ENCODE peak calls at places on chromosomes 4 and X, in eight cellular contexts. One of them, this sample, is unnamed.

GRCh38 chr4:71195932-71196331 is 142.9 kb upstream of the SLC4A4 start:
- DNase-seq in astrocyte of the spinal cord: peak; percentile 56
- DNase-seq in MCF 10A: no peak
- DNase-seq in sigmoid colon: peak; percentile 56
- DNase-seq in amniotic stem cell: no peak
- DNase-seq in HTR-8/SVneo: no peak
- DNase-seq in AG10803: peak; percentile 93
- DNase-seq in effector CD4-positive, alpha-beta T cell: no peak
- DNase-seq in this sample: no peak

GRCh38 chr4:8579526-8580320 is 469 bp upstream of the GPR78 start:
- DNase-seq in HTR-8/SVneo: no peak
- DNase-seq in effector CD4-positive, alpha-beta T cell: no peak
- DNase-seq in MCF 10A: no peak
- DNase-seq in sigmoid colon: peak; percentile 18
- DNase-seq in amniotic stem cell: no peak
- DNase-seq in astrocyte of the spinal cord: no peak
- DNase-seq in AG10803: no peak
- DNase-seq in this sample: no peak

GRCh38 chr4:140252144-140252741 is 98.3 kb upstream of the MAML3 start:
- DNase-seq in AG10803: peak; percentile 3
- DNase-seq in effector CD4-positive, alpha-beta T cell: no peak
- DNase-seq in MCF 10A: no peak
- DNase-seq in amniotic stem cell: no peak
- DNase-seq in astrocyte of the spinal cord: no peak
- DNase-seq in sigmoid colon: peak; percentile 75
- DNase-seq in HTR-8/SVneo: no peak
- DNase-seq in this sample: peak; percentile 58

GRCh38 chrX:24398766-24399165 is 38.3 kb downstream of the SUPT20HL1 start:
- DNase-seq in AG10803: no peak
- DNase-seq in HTR-8/SVneo: no peak
- DNase-seq in sigmoid colon: no peak
- DNase-seq in MCF 10A: peak; percentile 62
- DNase-seq in astrocyte of the spinal cord: no peak
- DNase-seq in effector CD4-positive, alpha-beta T cell: no peak
- DNase-seq in amniotic stem cell: no peak
- DNase-seq in this sample: no peak

GRCh38 chrX:36963069-36963808 is 44.9 kb upstream of the FAM47C start:
- DNase-seq in effector CD4-positive, alpha-beta T cell: no peak
- DNase-seq in MCF 10A: no peak
- DNase-seq in amniotic stem cell: no peak
- DNase-seq in HTR-8/SVneo: no peak
- DNase-seq in astrocyte of the spinal cord: no peak
- DNase-seq in AG10803: no peak
- DNase-seq in sigmoid colon: no peak
- DNase-seq in this sample: no peak

GRCh38 chrX:12896935-12897334 is 9.5 kb upstream of the TLR8 start:
- DNase-seq in MCF 10A: no peak
- DNase-seq in effector CD4-positive, alpha-beta T cell: no peak
- DNase-seq in sigmoid colon: no peak
- DNase-seq in amniotic stem cell: no peak
- DNase-seq in HTR-8/SVneo: no peak
- DNase-seq in AG10803: no peak
- DNase-seq in astrocyte of the spinal cord: no peak
- DNase-seq in this sample: no peak

GRCh38 chr4:186725422-186726149 is 1.9 kb upstream of the FAT1 start:
- DNase-seq in sigmoid colon: peak; percentile 90
- DNase-seq in astrocyte of the spinal cord: peak; percentile 91
- DNase-seq in MCF 10A: peak; percentile 83
- DNase-seq in HTR-8/SVneo: peak; percentile 77
- DNase-seq in AG10803: peak; percentile 86
- DNase-seq in effector CD4-positive, alpha-beta T cell: no peak
- DNase-seq in amniotic stem cell: peak; percentile 77
- DNase-seq in this sample: peak; percentile 92

GRCh38 chr4:169810325-169811323 is 52.9 kb upstream of the HPF1 start:
- DNase-seq in effector CD4-positive, alpha-beta T cell: peak; percentile 8
- DNase-seq in sigmoid colon: no peak
- DNase-seq in AG10803: peak; percentile 83
- DNase-seq in amniotic stem cell: peak; percentile 77
- DNase-seq in astrocyte of the spinal cord: peak; percentile 83
- DNase-seq in HTR-8/SVneo: peak; percentile 73
- DNase-seq in MCF 10A: peak; percentile 86
- DNase-seq in this sample: no peak

GRCh38 chr4:112321768-112322684 is 24.9 kb downstream of the ALPK1 start:
- DNase-seq in amniotic stem cell: peak; percentile 1
- DNase-seq in sigmoid colon: peak; percentile 69
- DNase-seq in HTR-8/SVneo: peak; percentile 48
- DNase-seq in astrocyte of the spinal cord: peak; percentile 65
- DNase-seq in AG10803: peak; percentile 52
- DNase-seq in MCF 10A: peak; percentile 73
- DNase-seq in effector CD4-positive, alpha-beta T cell: peak; percentile 72
- DNase-seq in this sample: peak; percentile 86